ENCODE peak calls at places on chromosomes 1 and 21, in five cellular contexts. K, S, C, E and J are unnamed samples.

GRCh38 chr1:68174173-68175113 is 57.9 kb downstream of the WLS start:
- DNase-seq in K (no peak), S (peak; percentile 61), C (peak; percentile 23), E (peak; percentile 76), J (peak; percentile 51)

GRCh38 chr1:9452516-9453158 is 86.6 kb upstream of the SLC25A33 start:
- DNase-seq in K (no peak), S (peak; percentile 56), C (no peak), E (no peak), J (no peak)

GRCh38 chr1:55694297-55694696 is 479.1 kb upstream of the USP24 start:
- DNase-seq in K (no peak), S (no peak), C (no peak), E (peak; percentile 54), J (peak; percentile 33)

GRCh38 chr1:156118175-156118868 is 3.8 kb downstream of the LMNA start:
- DNase-seq in K (no peak), S (peak; percentile 49), C (peak; percentile 65), E (peak; percentile 87), J (peak; percentile 64)

GRCh38 chr1:165947797-165948455 is 120.5 kb downstream of the UCK2 start:
- DNase-seq in K (no peak), S (no peak), C (no peak), E (no peak), J (no peak)

GRCh38 chr1:47725732-47726495 is 271.3 kb downstream of the TRABD2B start:
- DNase-seq in K (peak; percentile 93), S (peak; percentile 61), C (peak; percentile 74), E (peak; percentile 80), J (peak; percentile 87)

GRCh38 chr1:205916541-205916940 is 26.7 kb downstream of the SLC26A9 start:
- DNase-seq in K (no peak), S (no peak), C (no peak), E (no peak), J (no peak)

GRCh38 chr1:151811181-151811580 is 6.0 kb upstream of the LINGO4 start:
- DNase-seq in K (no peak), S (no peak), C (no peak), E (no peak), J (no peak)

GRCh38 chr21:37365657-37366487 is 701 bp upstream of the DYRK1A start:
- DNase-seq in K (peak; percentile 86), S (peak; percentile 81), C (peak; percentile 77), E (peak; percentile 77), J (peak; percentile 93)

GRCh38 chr1:237220243-237220642 is 178.3 kb downstream of the RYR2 start:
- DNase-seq in K (no peak), S (peak; percentile 43), C (peak; percentile 24), E (no peak), J (no peak)

GRCh38 chr1:159214149-159214760 is 9.6 kb downstream of the ACKR1 start:
- DNase-seq in K (peak; percentile 85), S (no peak), C (no peak), E (peak; percentile 35), J (no peak)

GRCh38 chr1:2133039-2133878 is 61.3 kb downstream of the FAAP20 start:
- DNase-seq in K (peak; percentile 100), S (peak; percentile 99), C (peak; percentile 99), E (peak; percentile 98), J (peak; percentile 99)

GRCh38 chr1:167756760-167757405 is 35.1 kb downstream of the MPZL1 start:
- DNase-seq in K (no peak), S (no peak), C (peak; percentile 43), E (no peak), J (no peak)

GRCh38 chr1:17713993-17714392 is 41.1 kb upstream of the ACTL8 start:
- DNase-seq in K (no peak), S (no peak), C (no peak), E (no peak), J (no peak)

GRCh38 chr1:186978596-186979556 is 150.1 kb downstream of the PLA2G4A start:
- DNase-seq in K (no peak), S (no peak), C (no peak), E (no peak), J (peak; percentile 36)

DNA sequence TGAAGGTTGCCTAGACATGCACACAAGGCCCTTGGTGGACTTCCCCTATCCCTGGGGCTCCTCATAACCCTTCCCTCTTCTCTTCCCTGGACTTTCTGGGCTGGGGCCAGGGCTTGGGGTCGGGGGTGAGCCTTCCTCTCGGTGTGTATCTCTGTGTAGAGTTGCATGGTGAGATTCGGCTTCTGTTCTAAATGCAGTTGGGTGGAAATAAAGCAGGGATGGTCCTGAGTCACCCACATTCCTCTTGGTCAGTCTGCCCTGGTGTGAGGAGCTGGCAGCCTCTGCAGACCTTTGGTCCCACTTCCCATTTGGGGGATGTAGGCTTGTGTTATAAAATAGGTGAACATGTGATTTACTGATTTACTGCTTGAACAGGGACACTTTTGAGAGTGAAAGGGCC is 38.0 kb downstream of the ADARB1 start:
- DNase-seq in K (no peak), S (no peak), C (no peak), E (no peak), J (no peak)
- H3K4me1 ChIP-seq in K (no peaks in the 10 kb centered on the region), S (peaks cover 1% of the 10 kb centered on the region), C (peaks cover 59% of the 10 kb centered on the region), E (peaks cover 11% of the 10 kb centered on the region), J (peaks cover 52% of the 10 kb centered on the region)

GRCh38 chr1:14740466-14740865 is 142.0 kb downstream of the KAZN start:
- DNase-seq in K (peak; percentile 66), S (no peak), C (no peak), E (no peak), J (no peak)

GRCh38 chr1:14740016-14740415 is 141.5 kb downstream of the KAZN start:
- DNase-seq in K (peak; percentile 76), S (no peak), C (no peak), E (no peak), J (no peak)

GRCh38 chr1:14738647-14739046 is 140.2 kb downstream of the KAZN start:
- DNase-seq in K (no peak), S (no peak), C (no peak), E (no peak), J (no peak)

GRCh38 chr1:14738235-14738634 is 139.8 kb downstream of the KAZN start:
- DNase-seq in K (peak; percentile 33), S (no peak), C (no peak), E (no peak), J (no peak)

DNA sequence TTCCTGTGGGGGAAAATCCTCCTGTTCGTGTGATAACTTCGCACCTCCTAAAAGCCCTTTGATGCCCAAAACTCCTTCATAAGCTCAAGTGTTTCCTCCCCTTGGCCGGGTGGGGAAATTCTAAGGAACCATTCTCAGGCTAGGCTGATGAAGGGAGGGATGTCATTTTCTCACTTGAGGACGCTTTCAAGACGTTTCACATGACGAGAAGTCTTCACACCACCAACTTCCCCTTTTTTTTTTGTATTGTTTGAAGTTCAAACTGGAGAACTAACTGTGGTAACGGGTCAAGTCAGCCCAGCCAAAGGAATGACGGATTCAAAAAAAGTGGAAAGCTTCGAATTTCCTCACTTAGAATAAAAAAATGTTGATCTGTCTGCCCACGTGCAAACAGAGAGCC is 140.9 kb downstream of the KAZN start:
- DNase-seq in K (peak; percentile 54), S (no peak), C (no peak), E (no peak), J (no peak)
- H3K4me3 ChIP-seq in K (no peak overlapping the region), S (no peak overlapping the region), C (no peak overlapping the region), E (no peak overlapping the region), J (no peak overlapping the region)

DNA sequence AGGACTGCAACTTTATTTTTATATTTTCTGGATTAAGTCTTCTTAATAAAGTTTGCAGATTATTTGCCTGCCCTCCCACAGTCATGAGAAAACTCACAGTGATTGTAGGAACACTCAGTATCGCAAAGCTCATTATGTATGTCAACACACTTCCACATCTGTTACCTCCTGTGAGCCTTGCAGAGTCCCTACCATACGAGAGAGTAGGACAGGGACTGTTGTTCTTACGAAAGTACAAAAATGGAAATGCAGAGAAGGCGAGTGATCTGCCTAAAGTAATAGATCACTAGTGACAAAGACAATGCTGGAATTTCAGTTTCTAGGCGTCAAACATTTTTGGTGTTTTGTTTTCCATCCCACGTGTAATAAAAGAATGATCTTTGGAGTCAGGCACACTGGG is 131.7 kb downstream of the SYT2 start:
- DNase-seq in K (no peak), S (no peak), C (no peak), E (no peak), J (no peak)
- H3K27ac ChIP-seq in K (no peak overlapping the region), S (no peak overlapping the region), C (peak overlapping the region; percentile 34), E (peak overlapping the region; percentile 70), J (no peak overlapping the region)

DNA sequence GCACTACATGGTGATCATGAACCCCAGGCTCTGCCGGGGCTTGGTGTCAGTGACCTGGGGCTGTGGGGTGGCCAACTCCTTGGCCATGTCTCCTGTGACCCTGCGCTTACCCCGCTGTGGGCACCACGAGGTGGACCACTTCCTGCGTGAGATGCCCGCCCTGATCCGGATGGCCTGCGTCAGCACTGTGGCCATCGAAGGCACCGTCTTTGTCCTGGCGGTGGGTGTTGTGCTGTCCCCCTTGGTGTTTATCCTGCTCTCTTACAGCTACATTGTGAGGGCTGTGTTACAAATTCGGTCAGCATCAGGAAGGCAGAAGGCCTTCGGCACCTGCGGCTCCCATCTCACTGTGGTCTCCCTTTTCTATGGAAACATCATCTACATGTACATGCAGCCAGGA is 589 bp downstream of the OR2W3 start:
- DNase-seq in K (no peak), S (no peak), C (no peak), E (no peak), J (no peak)
- H3K4me1 ChIP-seq in K (no peaks in the 10 kb centered on the region), S (no peaks in the 10 kb centered on the region), C (no peaks in the 10 kb centered on the region), E (no peaks in the 10 kb centered on the region), J (no peaks in the 10 kb centered on the region)

DNA sequence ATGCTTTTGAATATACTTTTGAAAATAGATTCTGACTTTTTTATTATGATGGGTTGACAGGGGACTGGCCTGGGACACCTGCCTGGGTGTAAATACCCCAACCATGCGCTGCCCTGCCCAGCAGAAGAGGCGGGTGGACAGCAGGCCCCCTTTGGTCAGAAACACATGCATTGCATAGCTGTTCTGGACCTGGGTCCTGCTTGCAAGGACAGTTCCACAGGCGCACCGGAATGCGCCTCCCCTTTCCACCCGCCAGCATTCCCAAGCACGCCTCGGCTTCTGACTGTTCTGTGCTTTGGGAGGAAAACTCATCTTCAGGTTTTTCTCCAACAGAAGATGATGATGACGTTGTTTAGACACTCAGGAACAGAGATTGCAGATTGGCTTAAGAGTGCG is 435 bp upstream of the ZNF678 start:
- DNase-seq in K (no peak), S (peak; percentile 20), C (no peak), E (no peak), J (no peak)
- H3K4me3 ChIP-seq in K (peak overlapping the region; percentile 93), S (no peak overlapping the region), C (no peak overlapping the region), E (peak overlapping the region; percentile 65), J (no peak overlapping the region)

DNA sequence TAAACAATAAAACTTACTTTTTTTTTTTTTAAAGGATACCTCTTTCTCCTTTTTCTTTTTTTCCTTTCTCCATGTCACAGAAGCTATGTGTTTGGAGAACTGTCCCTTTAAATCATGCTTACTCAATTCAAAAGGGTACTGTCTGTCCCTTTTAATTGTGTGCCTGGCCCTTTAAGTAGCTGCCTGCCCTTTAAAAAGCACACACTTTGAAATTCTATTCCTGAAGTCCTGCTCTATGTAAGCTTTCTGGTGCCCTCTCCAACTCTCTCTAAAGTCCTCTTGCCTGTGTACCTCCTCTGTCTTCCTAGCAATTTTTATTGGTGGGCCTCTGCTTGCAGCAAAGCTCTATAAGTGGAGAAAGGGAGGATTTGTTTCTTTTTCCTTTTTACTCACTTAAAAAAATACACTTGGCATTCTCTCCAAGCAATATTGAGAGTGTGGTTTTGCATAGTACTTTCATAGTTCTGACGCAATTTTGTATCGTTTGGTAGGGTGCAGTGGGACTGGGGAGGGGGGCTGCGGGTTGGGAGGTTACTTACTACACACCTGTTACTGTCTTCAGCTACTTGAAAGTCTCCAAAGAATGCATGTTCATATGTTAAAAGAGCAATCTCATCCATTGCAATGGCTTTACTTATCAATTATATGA is 135.4 kb downstream of the LMO4 start:
- DNase-seq in K (no peak), S (no peak), C (no peak), E (no peak), J (no peak)
- H3K27ac ChIP-seq in K (no peak overlapping the region), S (no peak overlapping the region), C (no peak overlapping the region), E (no peak overlapping the region), J (no peak overlapping the region)